ENCODE peak calls at places on chromosomes 3 and 15, in five cellular contexts. N, B, Z, R and D are unnamed samples.

GRCh38 chr3:30934208-30934550 is 39.7 kb upstream of the GADL1 start:
- DNase-seq in Z (peak), R (no peak), B (no peak), N (peak), D (no peak)

GRCh38 chr15:74511583-74511982 is 29.4 kb upstream of the ARID3B start:
- DNase-seq in B (no peak), Z (no peak), N (no peak), R (no peak), D (no peak)

GRCh38 chr3:76040946-76041345 is 255.6 kb upstream of the ZNF717 start:
- DNase-seq in B (no peak), N (no peak), R (no peak), Z (no peak), D (no peak)

GRCh38 chr15:85116066-85116465 is 134.4 kb downstream of the PDE8A start:
- DNase-seq in N (no peak), B (no peak), R (no peak), Z (no peak), D (no peak)

GRCh38 chr3:142566096-142566495 is 12.4 kb downstream of the ATR start:
- DNase-seq in R (no peak), Z (peak), N (no peak), B (no peak), D (no peak)

GRCh38 chr3:127787071-127787490 is 35.2 kb downstream of the MGLL start:
- DNase-seq in Z (no peak), B (no peak), R (no peak), N (no peak), D (no peak)

GRCh38 chr3:184261270-184262165 is at the start of gene CAMK2N2:
- DNase-seq in N (no peak), Z (peak), B (peak), R (peak), D (no peak)

GRCh38 chr3:136958931-136959330 is 1.1 kb downstream of the IL20RB start:
- DNase-seq in R (no peak), Z (no peak), B (no peak), N (no peak), D (no peak)

GRCh38 chr15:80288131-80288530 is 36.1 kb upstream of the CTXND1 start:
- DNase-seq in R (no peak), Z (no peak), B (no peak), N (no peak), D (no peak)

GRCh38 chr3:156723182-156723619 is 48.8 kb downstream of the TIPARP start:
- DNase-seq in R (no peak), N (no peak), B (no peak), Z (no peak), D (no peak)

GRCh38 chr3:58596828-58597518 is 19.8 kb upstream of the FAM107A start:
- DNase-seq in R (no peak), Z (no peak), B (no peak), N (no peak), D (no peak)

GRCh38 chr3:125008766-125009165 is 47.0 kb downstream of the HEG1 start:
- DNase-seq in Z (no peak), B (no peak), R (no peak), N (no peak), D (no peak)

GRCh38 chr3:155664922-155665695 is 79.8 kb downstream of the PLCH1 start:
- DNase-seq in N (no peak), Z (no peak), R (no peak), B (no peak), D (no peak)

GRCh38 chr3:56459719-56460118 is 8.5 kb downstream of the ERC2 start:
- DNase-seq in Z (no peak), R (no peak), B (no peak), N (no peak), D (no peak)

GRCh38 chr15:80563372-80563997 is 131.6 kb upstream of the ABHD17C start:
- DNase-seq in N (no peak), R (no peak), B (no peak), Z (no peak), D (no peak)